ENCODE peak calls at places on chromosomes 5 and 9, in four cellular contexts. X is H1, O is SK-N-SH, A is K562. K is an unnamed sample.

GRCh38 chr5:134456825-134457224 is 45.1 kb upstream of the CDKN2AIPNL start:
- DNase-seq in X (no peak), O (no peak), A (no peak), K (no peak)

GRCh38 chr5:143428155-143428554 is 24.7 kb upstream of the NR3C1 start:
- DNase-seq in X (no peak), O (no peak), A (no peak), K (no peak)

GRCh38 chr5:141615991-141616715 is 2.6 kb downstream of the DIAPH1 start:
- DNase-seq in X (no peak), O (no peak), A (no peak), K (no peak)

GRCh38 chr9:98523231-98523901 is 185.4 kb downstream of the GABBR2 start:
- DNase-seq in X (no peak), O (no peak), A (no peak), K (peak; percentile 40)

GRCh38 chr9:124768778-124769350 is 2.2 kb downstream of the NR6A1 start:
- DNase-seq in X (no peak), O (no peak), A (no peak), K (no peak)

GRCh38 chr9:133714606-133715294 is 23.4 kb downstream of the SARDH start:
- DNase-seq in X (no peak), O (peak; percentile 59), A (no peak), K (no peak)

GRCh38 chr9:130555968-130556367 is 23.4 kb upstream of the FUBP3 start:
- DNase-seq in X (no peak), O (no peak), A (no peak), K (no peak)

GRCh38 chr5:125083932-125084331 is 337.5 kb upstream of the ZNF608 start:
- DNase-seq in X (no peak), O (no peak), A (no peak), K (no peak)

GRCh38 chr5:852018-852417 is 1.2 kb upstream of the ZDHHC11 start:
- DNase-seq in X (no peak), O (no peak), A (no peak), K (no peak)

DNA sequence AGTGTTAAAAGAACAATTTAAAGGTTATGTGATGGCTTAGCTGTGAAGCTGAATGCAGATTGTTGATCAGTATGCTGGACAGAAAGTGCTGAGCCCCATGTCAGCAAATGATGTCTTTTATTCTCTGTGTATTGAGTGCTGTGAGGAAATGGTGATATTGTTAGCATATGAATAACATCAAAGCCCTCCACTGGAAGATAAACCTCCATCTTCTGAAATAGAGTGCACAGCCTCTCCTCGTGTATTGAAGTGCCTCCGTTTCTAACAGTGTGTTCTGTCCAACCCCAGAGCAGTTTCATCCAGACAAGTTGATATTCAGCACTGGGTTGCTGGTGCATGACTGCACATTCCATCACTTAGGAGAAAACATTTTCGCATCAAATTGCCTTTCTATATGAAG is 242.9 kb downstream of the CSNK1G3 start:
- DNase-seq in X (no peak), O (peak; percentile 20), A (no peak), K (no peak)
- TF ChIP-seq TEAD4 in X (no peak), O (no peak), A (no peak), K (no peak)

GRCh38 chr5:150190503-150190973 is 676 bp downstream of the SLC6A7 start:
- DNase-seq in X (no peak), O (no peak), A (no peak), K (no peak)
- TF ChIP-seq TEAD4 in X (no peak), O (no peak), A (no peak), K (no peak)

GRCh38 chr5:8386889-8387288 is 517.9 kb downstream of the MTRR start:
- DNase-seq in X (no peak), O (no peak), A (no peak), K (no peak)
- TF ChIP-seq TEAD4 in X (no peak), O (no peak), A (no peak), K (no peak)

GRCh38 chr5:169838688-169839087 is 141.6 kb downstream of the INSYN2B start:
- DNase-seq in X (no peak), O (no peak), A (no peak), K (no peak)
- TF ChIP-seq TEAD4 in X (no peak), O (no peak), A (no peak), K (no peak)